ENCODE peak calls at places on chromosomes 4 and X, in four cellular contexts. X is stimulated activated CD4-positive, alpha-beta T cell treated with anti-CD3 and anti-CD28 coated beads, Interleukin-15, amount 100 ng/mL, for 1 hour; C is activated CD8-positive, alpha-beta memory T cell treated with anti-CD3 and anti-CD28 coated beads, Interleukin-2, amount 50 U/mL, for 48 hours; N is Calu3. P is an unnamed sample.

GRCh38 chrX:2513120-2513664 is 12.4 kb upstream of the DHRSX start:
- DNase-seq in X (no peak), C (no peak), N (no peak), P (no peak)

GRCh38 chr4:5691491-5692132 is 16.7 kb downstream of the EVC2 start:
- DNase-seq in X (no peak), C (no peak), N (no peak), P (no peak)

GRCh38 chr4:53779025-53779424 is 187.7 kb upstream of the LNX1 start:
- DNase-seq in X (no peak), C (no peak), N (no peak), P (no peak)

GRCh38 chr4:117796677-117797076 is 237.6 kb upstream of the NDST3 start:
- DNase-seq in X (no peak), C (no peak), N (no peak), P (no peak)

GRCh38 chrX:16022580-16023170 is 100.7 kb upstream of the GRPR start:
- DNase-seq in X (no peak), C (no peak), N (no peak), P (no peak)

GRCh38 chrX:95640226-95640625 is 1044.4 kb upstream of the DIAPH2 start:
- DNase-seq in X (no peak), C (no peak), N (no peak), P (no peak)

GRCh38 chr4:40630335-40631021 is 814 bp upstream of the RBM47 start:
- DNase-seq in X (no peak), C (peak; percentile 53), N (peak; percentile 65), P (peak; percentile 69)

GRCh38 chr4:138981930-138982390 is 33.6 kb upstream of the NOCT start:
- DNase-seq in X (no peak), C (no peak), N (peak; percentile 6), P (peak; percentile 63)

GRCh38 chr4:3524349-3524748 is 7.9 kb downstream of the LRPAP1 start:
- DNase-seq in X (no peak), C (no peak), N (no peak), P (no peak)

GRCh38 chr4:109040441-109040840 is 262.0 kb downstream of the COL25A1 start:
- DNase-seq in X (no peak), C (no peak), N (no peak), P (no peak)

GRCh38 chrX:21975827-21976226 is 35.3 kb downstream of the SMS start:
- DNase-seq in X (no peak), C (no peak), N (no peak), P (peak; percentile 48)

GRCh38 chr4:146329042-146329716 is 114.8 kb downstream of the REELD1 start:
- DNase-seq in X (no peak), C (no peak), N (no peak), P (no peak)

GRCh38 chr4:7410470-7410869 is 24.3 kb downstream of the PSAPL1 start:
- DNase-seq in X (no peak), C (no peak), N (no peak), P (no peak)

GRCh38 chrX:10350991-10351390 is 194.2 kb downstream of the CLCN4 start:
- DNase-seq in X (no peak), C (no peak), N (peak; percentile 22), P (no peak)

GRCh38 chrX:134520860-134521390 is 61.0 kb downstream of the HPRT1 start:
- DNase-seq in X (no peak), C (no peak), N (peak; percentile 49), P (peak; percentile 57)

GRCh38 chr4:140926672-140927071 is 170.5 kb upstream of the TBC1D9 start:
- DNase-seq in X (no peak), C (no peak), N (no peak), P (no peak)

GRCh38 chrX:65522739-65523372 is 11.7 kb downstream of the LAS1L start:
- DNase-seq in X (no peak), C (no peak), N (no peak), P (no peak)

GRCh38 chrX:41558531-41558930 is 111.4 kb downstream of the NYX start:
- DNase-seq in X (no peak), C (no peak), N (no peak), P (no peak)

GRCh38 chrX:119489212-119490074 is 21.2 kb downstream of the SLC25A5 start:
- DNase-seq in X (no peak), C (no peak), N (no peak), P (no peak)

GRCh38 chr4:6446538-6447451 is 25.6 kb downstream of the PPP2R2C start:
- DNase-seq in X (no peak), C (no peak), N (no peak), P (no peak)

GRCh38 chr4:8917321-8917811 is 45.7 kb upstream of the HMX1 start:
- DNase-seq in X (no peak), C (peak; percentile 37), N (no peak), P (peak; percentile 2)

GRCh38 chr4:130675262-130675661 is 1579.3 kb downstream of the C4orf33 start:
- DNase-seq in X (no peak), C (no peak), N (no peak), P (no peak)

GRCh38 chrX:153924149-153924861 is 1.8 kb downstream of the ARHGAP4 start:
- DNase-seq in X (no peak), C (peak; percentile 60), N (no peak), P (no peak)

GRCh38 chrX:24561121-24561520 is 86.0 kb downstream of the PCYT1B start:
- DNase-seq in X (no peak), C (no peak), N (no peak), P (no peak)

GRCh38 chrX:39133971-39134370 is 332.7 kb downstream of the MID1IP1 start:
- DNase-seq in X (no peak), C (no peak), N (peak; percentile 36), P (peak; percentile 15)

GRCh38 chr4:183300070-183300469 is 20.0 kb downstream of the CLDN22 start:
- DNase-seq in X (no peak), C (no peak), N (no peak), P (peak; percentile 18)

GRCh38 chrX:25131055-25131454 is 115.3 kb upstream of the ARX start:
- DNase-seq in X (no peak), C (no peak), N (no peak), P (no peak)

GRCh38 chr4:108483077-108483476 is 137.3 kb upstream of the RPL34 start:
- DNase-seq in X (no peak), C (peak; percentile 59), N (no peak), P (no peak)

GRCh38 chrX:115650916-115651315 is 89.9 kb downstream of the PLS3 start:
- DNase-seq in X (no peak), C (peak; percentile 34), N (peak; percentile 28), P (peak; percentile 59)

GRCh38 chr4:109079177-109079576 is 223.3 kb downstream of the COL25A1 start:
- DNase-seq in X (no peak), C (no peak), N (no peak), P (no peak)

GRCh38 chrX:54640721-54641120 is 110.7 kb downstream of the GNL3L start:
- DNase-seq in X (no peak), C (no peak), N (no peak), P (peak; percentile 14)

GRCh38 chr4:155026715-155027114 is 181.7 kb upstream of the NPY2R start:
- DNase-seq in X (no peak), C (no peak), N (no peak), P (no peak)

GRCh38 chrX:22135171-22135711 is 103.1 kb downstream of the PHEX start:
- DNase-seq in X (no peak), C (no peak), N (no peak), P (no peak)

GRCh38 chrX:71514367-71515038 is 18.4 kb upstream of the OGT start:
- DNase-seq in X (no peak), C (no peak), N (no peak), P (no peak)

GRCh38 chr4:32569844-32570243 is 1849.7 kb downstream of the PCDH7 start:
- DNase-seq in X (no peak), C (no peak), N (no peak), P (no peak)